ENCODE peak calls at places on chromosomes 13 and 19, in seven cellular contexts. K, J, P, H, Q, U and V are unnamed samples.

GRCh38 chr19:2381151-2381822 is 21.2 kb downstream of the TMPRSS9 start:
- DNase-seq in K (no peak), J (peak), P (peak), H (no peak), Q (no peak), U (no peak), V (peak)

GRCh38 chr13:108933061-108933460 is 303.6 kb downstream of the MYO16 start:
- DNase-seq in K (no peak), J (no peak), P (no peak), H (no peak), Q (no peak), U (no peak), V (no peak)

GRCh38 chr19:54155694-54156093 is 3.8 kb downstream of the LENG1 start:
- DNase-seq in K (no peak), J (no peak), P (no peak), H (no peak), Q (peak), U (no peak), V (no peak)

GRCh38 chr13:86185636-86186035 is 386.4 kb upstream of the SLITRK6 start:
- DNase-seq in K (no peak), J (no peak), P (no peak), H (no peak), Q (no peak), U (no peak), V (no peak)

GRCh38 chr19:15315101-15315500 is 17.2 kb downstream of the BRD4 start:
- DNase-seq in K (no peak), J (no peak), P (no peak), H (no peak), Q (no peak), U (peak), V (no peak)

GRCh38 chr19:47240996-47241918 is 10.3 kb upstream of the BBC3 start:
- DNase-seq in K (peak), J (peak), P (peak), H (peak), Q (peak), U (peak), V (no peak)

GRCh38 chr13:50720856-50721663 is 122.4 kb downstream of the DLEU7 start:
- DNase-seq in K (no peak), J (no peak), P (no peak), H (no peak), Q (no peak), U (peak), V (no peak)

GRCh38 chr19:51196181-51196580 is 28.7 kb upstream of the CD33 start:
- DNase-seq in K (no peak), J (no peak), P (no peak), H (no peak), Q (no peak), U (no peak), V (no peak)

GRCh38 chr13:95500136-95500718 is 52.3 kb upstream of the CLDN10 start:
- DNase-seq in K (no peak), J (peak), P (no peak), H (no peak), Q (peak), U (no peak), V (no peak)

GRCh38 chr13:50393641-50394040 is 378.4 kb downstream of the KCNRG start:
- DNase-seq in K (peak), J (peak), P (no peak), H (no peak), Q (peak), U (no peak), V (peak)

GRCh38 chr19:2636897-2637683 is 65.4 kb downstream of the GNG7 start:
- DNase-seq in K (peak), J (peak), P (peak), H (peak), Q (peak), U (peak), V (peak)

GRCh38 chr19:30662211-30662861 is 290.2 kb downstream of the ZNF536 start:
- DNase-seq in K (no peak), J (no peak), P (no peak), H (no peak), Q (no peak), U (no peak), V (no peak)

GRCh38 chr13:99033814-99034213 is 56.0 kb upstream of the DOCK9 start:
- DNase-seq in K (no peak), J (peak), P (peak), H (no peak), Q (peak), U (no peak), V (peak)

GRCh38 chr13:40591091-40591490 is 75.3 kb downstream of the FOXO1 start:
- DNase-seq in K (no peak), J (no peak), P (no peak), H (no peak), Q (no peak), U (no peak), V (no peak)

GRCh38 chr13:26590951-26591350 is 33.5 kb downstream of the WASF3 start:
- DNase-seq in K (no peak), J (no peak), P (no peak), H (no peak), Q (peak), U (no peak), V (no peak)

GRCh38 chr13:113951246-113951999 is 22.5 kb downstream of the C13orf46 start:
- DNase-seq in K (peak), J (peak), P (peak), H (peak), Q (peak), U (no peak), V (peak)

GRCh38 chr13:110127986-110128511 is 178.9 kb downstream of the COL4A1 start:
- DNase-seq in K (no peak), J (peak), P (no peak), H (no peak), Q (no peak), U (no peak), V (no peak)

GRCh38 chr19:18452386-18452785 is 14.5 kb upstream of the ISYNA1 start:
- DNase-seq in K (no peak), J (no peak), P (no peak), H (no peak), Q (no peak), U (peak), V (no peak)

GRCh38 chr19:40739030-40739839 is 11.0 kb downstream of the ACTMAP start:
- DNase-seq in K (no peak), J (no peak), P (no peak), H (no peak), Q (no peak), U (no peak), V (no peak)

GRCh38 chr19:13692096-13692495 is 72.2 kb upstream of the MRI1 start:
- DNase-seq in K (no peak), J (peak), P (no peak), H (no peak), Q (no peak), U (no peak), V (no peak)

GRCh38 chr13:36998624-36999041 is 507 bp downstream of the ALG5 start:
- DNase-seq in K (peak), J (no peak), P (peak), H (peak), Q (peak), U (no peak), V (no peak)

GRCh38 chr19:13621413-13621812 is 115.1 kb upstream of the CACNA1A start:
- DNase-seq in K (peak), J (peak), P (peak), H (no peak), Q (peak), U (peak), V (no peak)

GRCh38 chr13:35760678-35761308 is 284.3 kb upstream of the MAB21L1 start:
- DNase-seq in K (no peak), J (no peak), P (no peak), H (no peak), Q (peak), U (peak), V (no peak)

GRCh38 chr19:19324059-19324755 is 3.6 kb downstream of the MAU2 start:
- DNase-seq in K (no peak), J (no peak), P (no peak), H (no peak), Q (no peak), U (no peak), V (no peak)

GRCh38 chr19:16739546-16739945 is 19.9 kb downstream of the NWD1 start:
- DNase-seq in K (peak), J (no peak), P (peak), H (no peak), Q (no peak), U (no peak), V (no peak)

GRCh38 chr13:45615501-45616101 is at the start of gene ERICH6B:
- DNase-seq in K (peak), J (peak), P (peak), H (peak), Q (peak), U (no peak), V (peak)

GRCh38 chr19:18368504-18369222 is 17.3 kb upstream of the GDF15 start:
- DNase-seq in K (no peak), J (no peak), P (no peak), H (no peak), Q (no peak), U (peak), V (no peak)

GRCh38 chr13:60213236-60213746 is 49.6 kb upstream of the DIAPH3 start:
- DNase-seq in K (no peak), J (no peak), P (no peak), H (no peak), Q (no peak), U (no peak), V (no peak)

GRCh38 chr19:46862504-46862835 is 1.7 kb downstream of the ARHGAP35 start:
- DNase-seq in K (no peak), J (no peak), P (peak), H (no peak), Q (no peak), U (no peak), V (no peak)

GRCh38 chr19:1063909-1064660 is 2.9 kb upstream of the ARHGAP45 start:
- DNase-seq in K (peak), J (no peak), P (no peak), H (peak), Q (peak), U (no peak), V (no peak)

GRCh38 chr13:36088463-36088862 is 42.7 kb downstream of the DCLK1 start:
- DNase-seq in K (no peak), J (no peak), P (no peak), H (no peak), Q (no peak), U (no peak), V (no peak)

GRCh38 chr13:39565036-39565949 is 37.7 kb downstream of the LHFPL6 start:
- DNase-seq in K (peak), J (peak), P (peak), H (no peak), Q (peak), U (peak), V (no peak)

GRCh38 chr13:95337597-95337996 is 36.3 kb upstream of the ABCC4 start:
- DNase-seq in K (no peak), J (no peak), P (peak), H (no peak), Q (no peak), U (no peak), V (no peak)

DNA sequence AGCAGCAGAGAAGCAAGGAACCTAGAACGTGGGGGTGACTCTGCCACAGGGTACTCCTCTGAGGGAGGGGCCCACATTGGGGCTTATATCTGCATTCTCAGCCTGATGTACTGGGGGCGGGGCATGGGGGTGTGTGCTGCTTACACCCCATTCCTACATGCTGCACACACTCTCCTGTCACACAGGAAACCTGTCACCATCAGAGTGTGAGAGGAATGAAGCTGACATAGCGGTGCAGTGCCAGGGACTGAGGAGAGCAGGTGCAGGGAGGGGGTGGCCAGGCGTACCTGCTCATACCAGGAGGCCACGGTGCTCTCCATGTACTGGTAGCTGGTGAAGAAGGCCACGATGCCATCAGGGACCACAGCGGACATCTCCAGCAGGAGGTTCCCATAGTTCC is 13.9 kb downstream of the KLC3 start:
- DNase-seq in K (no peak), J (no peak), P (no peak), H (no peak), Q (no peak), U (no peak), V (no peak)
- H4K8ac ChIP-seq in K (no peak), J (no peak), P (no peak), H (no peak), Q (no peak), U (no peak), V (peak)

GRCh38 chr13:31944262-31945160 is 87.1 kb upstream of the FRY start:
- DNase-seq in K (no peak), J (no peak), P (no peak), H (no peak), Q (no peak), U (no peak), V (no peak)
- H3K27ac ChIP-seq in K (no peak), J (peak), P (peak), H (no peak), Q (no peak), U (no peak), V (no peak)

GRCh38 chr19:49486710-49487276 is 615 bp upstream of the RPL13A start:
- DNase-seq in K (no peak), J (no peak), P (no peak), H (no peak), Q (no peak), U (no peak), V (no peak)
- H3K4me2 ChIP-seq in K (no peak), J (no peak), P (peak), H (no peak), Q (no peak), U (peak), V (no peak)

GRCh38 chr13:43876366-43876765 is 3.2 kb downstream of the CCDC122 start:
- DNase-seq in K (no peak), J (no peak), P (no peak), H (no peak), Q (no peak), U (no peak), V (no peak)

GRCh38 chr13:43877788-43878187 is 1.8 kb downstream of the CCDC122 start:
- DNase-seq in K (no peak), J (no peak), P (peak), H (no peak), Q (no peak), U (no peak), V (no peak)

GRCh38 chr13:43874512-43875092 is 4.9 kb downstream of the CCDC122 start:
- DNase-seq in K (no peak), J (peak), P (peak), H (no peak), Q (peak), U (no peak), V (no peak)

DNA sequence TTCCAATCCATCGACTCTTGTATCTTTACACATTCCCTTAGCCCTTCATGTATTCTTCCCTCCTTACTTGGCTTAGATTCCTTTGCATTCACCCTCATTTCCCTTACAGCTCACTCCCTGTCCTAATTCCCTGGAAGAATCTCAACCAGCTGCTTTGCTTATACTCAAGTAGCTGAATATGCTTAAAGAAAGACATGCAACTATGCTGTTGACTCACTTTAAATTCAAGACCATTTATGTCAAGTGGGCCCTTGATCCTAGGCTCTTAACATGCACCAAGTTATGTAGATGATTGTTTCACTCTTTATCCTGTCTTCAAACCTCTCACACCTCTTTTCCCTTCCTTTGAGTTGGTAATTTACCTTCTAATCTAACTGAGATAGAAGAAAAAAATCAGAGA is 7.4 kb downstream of the CCDC122 start:
- DNase-seq in K (no peak), J (peak), P (peak), H (no peak), Q (no peak), U (no peak), V (no peak)
- H4K8ac ChIP-seq in K (no peak), J (no peak), P (no peak), H (no peak), Q (no peak), U (no peak), V (no peak)

GRCh38 chr13:44188257-44188656 is 185.4 kb upstream of the SERP2 start:
- DNase-seq in K (no peak), J (peak), P (peak), H (no peak), Q (peak), U (peak), V (no peak)

GRCh38 chr13:44191103-44191502 is 182.5 kb upstream of the SERP2 start:
- DNase-seq in K (no peak), J (no peak), P (no peak), H (no peak), Q (no peak), U (no peak), V (no peak)

GRCh38 chr13:44193731-44194130 is 179.9 kb upstream of the SERP2 start:
- DNase-seq in K (no peak), J (no peak), P (no peak), H (no peak), Q (no peak), U (peak), V (no peak)

GRCh38 chr13:44189085-44189484 is 184.5 kb upstream of the SERP2 start:
- DNase-seq in K (no peak), J (no peak), P (no peak), H (no peak), Q (no peak), U (no peak), V (no peak)

DNA sequence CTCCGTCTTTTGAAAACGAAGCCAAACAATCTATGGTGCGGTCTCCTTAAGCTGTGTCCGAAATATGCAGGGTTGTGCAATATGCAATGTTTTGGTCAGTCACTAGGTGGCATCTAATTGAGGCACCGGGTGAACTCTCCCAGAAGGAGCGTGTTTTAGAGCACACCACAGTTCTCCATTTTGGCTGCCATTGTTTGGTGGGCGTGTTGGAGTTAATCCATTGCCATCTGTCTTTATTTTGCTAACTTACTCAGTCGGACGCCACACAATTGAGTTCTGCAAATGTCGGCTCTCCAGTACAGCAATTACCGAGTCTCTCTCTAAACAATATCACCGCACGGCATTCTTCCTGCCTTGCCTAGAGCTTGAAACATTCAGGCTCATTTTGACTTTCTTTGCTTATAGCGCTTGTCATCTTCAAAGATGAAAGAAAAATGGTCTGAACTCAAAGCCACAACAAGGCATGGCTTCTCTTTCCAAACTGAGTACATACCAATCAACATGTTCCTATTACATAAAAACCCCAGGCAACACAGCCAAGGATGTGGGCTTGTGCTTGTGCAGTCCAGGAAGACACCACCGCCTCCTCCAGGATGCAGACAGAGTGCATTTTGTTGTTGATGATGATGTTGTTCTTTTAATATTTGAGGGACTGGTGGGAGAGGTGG is 182.0 kb upstream of the SERP2 start:
- DNase-seq in K (peak), J (peak), P (peak), H (no peak), Q (peak), U (peak), V (peak)
- H3K27ac ChIP-seq in K (no peak), J (no peak), P (no peak), H (no peak), Q (no peak), U (no peak), V (no peak)

GRCh38 chr19:39240421-39240820 is 4.4 kb downstream of the IFNL3 start:
- DNase-seq in K (no peak), J (no peak), P (no peak), H (no peak), Q (no peak), U (no peak), V (no peak)
- H3K4me2 ChIP-seq in K (no peak), J (no peak), P (no peak), H (no peak), Q (no peak), U (no peak), V (no peak)

DNA sequence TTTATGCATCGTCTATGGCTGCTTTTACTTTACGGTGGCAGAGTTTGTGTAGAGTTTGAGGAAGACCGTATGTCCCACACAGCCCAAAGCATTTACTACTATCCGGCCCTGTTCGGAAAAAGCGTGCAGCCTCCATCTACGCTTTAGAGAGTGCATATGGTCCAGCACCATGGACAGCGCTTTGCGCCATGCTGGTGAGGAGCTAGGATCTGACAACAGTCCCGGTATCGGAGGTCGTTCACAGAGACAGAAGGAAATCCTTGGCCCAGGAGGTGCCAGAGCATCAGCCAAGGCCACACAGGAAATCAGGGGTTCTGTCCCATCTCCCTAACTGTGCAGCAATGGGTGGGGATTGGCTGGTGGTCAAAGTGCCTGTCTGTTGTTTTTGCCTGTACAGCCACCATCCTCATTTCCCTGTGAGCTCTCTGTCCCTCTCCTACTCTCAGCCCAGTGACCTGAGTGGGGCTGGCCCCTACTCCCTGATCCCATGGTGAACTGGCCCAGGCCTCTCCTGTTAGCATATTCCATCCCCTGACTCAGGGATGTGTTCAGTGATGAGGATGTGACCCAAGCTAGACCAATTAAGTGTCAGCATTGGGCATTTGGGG is 16.2 kb upstream of the PRODH2 start:
- DNase-seq in K (peak), J (peak), P (peak), H (peak), Q (peak), U (peak), V (peak)
- H4K8ac ChIP-seq in K (no peak), J (no peak), P (no peak), H (no peak), Q (no peak), U (no peak), V (no peak)